ENCODE peak calls at places on chromosomes 5 and 9, in five cellular contexts. K, Q, O, N and J are unnamed samples. For H3K4me1, the result is how much of the 10 kb centered on the place peaks cover.

GRCh38 chr5:119453045-119453383 is 717 bp downstream of the HSD17B4 start:
- DNase-seq in K (peak), Q (peak), O (peak), N (peak), J (no peak)

GRCh38 chr5:143026380-143026779 is 256.2 kb downstream of the ARHGAP26 start:
- DNase-seq in K (no peak), Q (no peak), O (no peak), N (no peak), J (no peak)

GRCh38 chr9:33795281-33795680 is at the start of gene PRSS3:
- DNase-seq in K (no peak), Q (no peak), O (no peak), N (no peak), J (no peak)

GRCh38 chr9:134526798-134527492 is 114.7 kb upstream of the COL5A1 start:
- DNase-seq in K (no peak), Q (no peak), O (no peak), N (no peak), J (no peak)

GRCh38 chr9:74609671-74610416 is 112.7 kb downstream of the RORB start:
- DNase-seq in K (peak), Q (peak), O (no peak), N (no peak), J (peak)

GRCh38 chr9:135087489-135087791 is at the start of gene OLFM1:
- DNase-seq in K (peak), Q (peak), O (peak), N (peak), J (peak)

GRCh38 chr5:33612386-33612785 is 171.6 kb downstream of the TARS1 start:
- DNase-seq in K (no peak), Q (peak), O (peak), N (no peak), J (peak)

GRCh38 chr9:102975246-102975645 is 19.9 kb upstream of the CYLC2 start:
- DNase-seq in K (no peak), Q (no peak), O (no peak), N (no peak), J (no peak)

GRCh38 chr5:176985516-176985915 is 21.1 kb downstream of the UIMC1 start:
- DNase-seq in K (no peak), Q (no peak), O (no peak), N (no peak), J (no peak)

GRCh38 chr5:180084638-180085561 is 13.3 kb upstream of the RNF130 start:
- DNase-seq in K (peak), Q (no peak), O (no peak), N (no peak), J (no peak)

DNA sequence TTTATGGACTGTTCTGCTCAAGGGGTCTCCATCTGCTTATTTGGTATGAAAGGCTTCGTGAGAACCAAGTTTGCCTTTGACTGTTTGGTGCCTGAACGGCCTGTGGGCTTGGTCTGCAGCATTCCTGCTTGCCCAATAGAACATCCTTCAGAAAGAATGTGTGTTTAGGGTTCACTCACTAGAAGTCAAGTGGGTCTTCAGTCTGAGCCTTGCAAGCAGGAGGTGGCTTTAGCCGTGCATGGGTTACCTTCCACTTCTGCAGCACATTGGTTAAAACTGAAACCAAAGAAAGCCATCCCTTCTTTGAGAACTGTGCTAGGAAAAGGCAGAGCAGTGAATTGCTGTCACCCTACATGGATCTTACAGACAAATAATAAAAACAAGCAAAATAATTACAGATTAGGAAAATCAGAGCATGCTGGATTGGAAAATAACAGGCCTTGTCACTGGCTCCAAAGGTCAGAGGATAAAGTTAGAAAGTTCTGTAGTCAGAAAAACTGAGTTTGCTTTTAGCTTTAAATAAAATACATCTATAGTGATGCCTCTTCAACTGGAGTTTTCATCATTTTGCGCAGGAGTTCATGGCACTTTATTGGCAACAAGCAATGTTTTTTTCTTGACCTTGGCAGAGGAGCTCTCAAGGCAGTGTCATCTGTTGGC is 16.6 kb downstream of the WWC1 start:
- DNase-seq in K (no peak), Q (no peak), O (no peak), N (no peak), J (no peak)
- H3K4me1 ChIP-seq in K (half or more), Q (under half), O (under half), N (under half), J (under half)

GRCh38 chr9:21997480-21997879 is 2.9 kb downstream of the CDKN2B-AS1 start:
- DNase-seq in K (no peak), Q (no peak), O (no peak), N (no peak), J (no peak)
- H3K4me3 ChIP-seq in K (no peak), Q (no peak), O (no peak), N (no peak), J (no peak)

GRCh38 chr9:27470291-27470805 is 53.7 kb upstream of the IFNK start:
- DNase-seq in K (no peak), Q (no peak), O (no peak), N (no peak), J (no peak)
- H3K4me1 ChIP-seq in K (under half), Q (under half), O (under half), N (under half), J (under half)

GRCh38 chr9:130140701-130141100 is 31.5 kb upstream of the NCS1 start:
- DNase-seq in K (no peak), Q (no peak), O (no peak), N (no peak), J (no peak)

GRCh38 chr9:130143974-130144373 is 28.2 kb upstream of the NCS1 start:
- DNase-seq in K (no peak), Q (no peak), O (peak), N (no peak), J (no peak)

GRCh38 chr9:130144703-130145102 is 27.5 kb upstream of the NCS1 start:
- DNase-seq in K (no peak), Q (no peak), O (no peak), N (peak), J (no peak)

GRCh38 chr9:130142635-130143034 is 29.6 kb upstream of the NCS1 start:
- DNase-seq in K (no peak), Q (no peak), O (no peak), N (no peak), J (no peak)

DNA sequence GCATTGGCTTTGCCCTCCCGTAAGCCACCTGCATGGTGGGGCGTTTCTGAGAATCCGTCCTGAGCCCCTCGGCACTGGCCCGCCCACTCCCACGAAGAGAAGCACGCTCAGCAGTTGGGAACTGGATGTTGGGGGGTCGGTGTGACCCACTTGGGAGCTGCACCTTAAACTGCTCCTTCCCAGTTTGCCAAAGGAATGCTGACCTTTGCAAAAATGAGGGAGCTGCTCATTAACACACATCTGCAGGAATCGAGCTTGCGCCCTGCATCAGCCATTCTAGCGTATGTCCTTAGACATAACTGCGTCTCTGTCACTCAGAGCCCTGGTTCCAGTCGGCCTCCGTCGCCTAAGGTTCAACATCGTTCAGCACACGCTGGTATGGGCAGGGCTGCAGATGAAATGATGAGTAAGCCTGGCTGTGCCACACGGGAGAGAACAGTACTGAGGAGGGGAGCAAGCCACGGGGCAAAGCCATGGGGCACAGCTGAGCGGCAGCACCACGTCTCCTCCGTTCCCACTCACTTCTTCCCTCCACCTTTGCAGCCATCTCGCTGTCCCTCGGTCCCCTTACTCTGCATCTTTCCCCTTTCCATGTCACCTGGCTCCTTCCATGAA is 28.8 kb upstream of the NCS1 start:
- DNase-seq in K (no peak), Q (no peak), O (no peak), N (no peak), J (no peak)
- H3K4me3 ChIP-seq in K (no peak), Q (no peak), O (no peak), N (no peak), J (no peak)

DNA sequence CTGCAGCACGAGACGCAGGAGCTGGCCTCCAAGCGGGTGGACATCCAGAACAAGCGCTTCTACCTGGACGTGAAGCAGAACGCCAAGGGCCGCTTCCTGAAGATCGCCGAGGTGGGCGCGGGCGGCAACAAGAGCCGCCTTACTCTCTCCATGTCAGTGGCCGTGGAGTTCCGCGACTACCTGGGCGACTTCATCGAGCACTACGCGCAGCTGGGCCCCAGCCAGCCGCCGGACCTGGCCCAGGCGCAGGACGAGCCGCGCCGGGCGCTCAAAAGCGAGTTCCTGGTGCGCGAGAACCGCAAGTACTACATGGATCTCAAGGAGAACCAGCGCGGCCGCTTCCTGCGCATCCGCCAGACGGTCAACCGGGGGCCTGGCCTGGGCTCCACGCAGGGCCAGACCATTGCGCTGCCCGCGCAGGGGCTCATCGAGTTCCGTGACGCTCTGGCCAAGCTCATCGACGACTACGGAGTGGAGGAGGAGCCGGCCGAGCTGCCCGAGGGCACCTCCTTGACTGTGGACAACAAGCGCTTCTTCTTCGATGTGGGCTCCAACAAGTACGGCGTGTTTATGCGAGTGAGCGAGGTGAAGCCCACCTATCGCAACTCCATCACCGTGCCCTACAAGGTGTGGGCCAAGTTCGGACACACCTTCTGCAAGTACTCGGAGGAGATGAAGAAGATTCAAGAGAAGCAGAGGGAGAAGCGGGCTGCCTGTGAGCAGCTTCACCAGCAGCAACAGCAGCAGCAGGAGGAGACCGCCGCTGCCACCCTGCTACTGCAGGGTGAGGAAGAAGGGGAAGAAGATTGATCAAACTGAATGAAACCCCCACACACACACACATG is 654 bp downstream of the PURA start:
- DNase-seq in K (peak), Q (peak), O (peak), N (peak), J (peak)
- H3K4me1 ChIP-seq in K (under half), Q (half or more), O (under half), N (half or more), J (under half)

GRCh38 chr5:157563373-157564148 is 12.0 kb downstream of the ADAM19 start:
- DNase-seq in K (no peak), Q (peak), O (peak), N (no peak), J (no peak)
- H3K4me3 ChIP-seq in K (no peak), Q (peak), O (no peak), N (no peak), J (no peak)